ENCODE peak calls at places on chromosomes 5 and 9, in eight cellular contexts. K is A549, P is PC-9, T is heart right ventricle, O is choroid plexus epithelial cell, R is cardiac fibroblast, E is AG09309, B is lower lobe of right lung. U is an unnamed sample.

GRCh38 chr5:116358911-116359418 is 215.7 kb downstream of the SEMA6A start:
- DNase-seq in K (no peak), P (no peak), T (no peak), O (no peak), R (no peak), E (no peak), B (no peak), U (peak)

GRCh38 chr5:151686673-151687378 is at the start of gene SPARC:
- DNase-seq in K (no peak), P (no peak), T (peak), O (peak), R (peak), E (peak), B (peak), U (no peak)

GRCh38 chr9:23015557-23015956 is 568.9 kb downstream of the DMRTA1 start:
- DNase-seq in K (no peak), P (no peak), T (no peak), O (no peak), R (no peak), E (no peak), B (no peak), U (no peak)

GRCh38 chr5:18281947-18282557 is 647.8 kb downstream of the TAF11L14 start:
- DNase-seq in K (peak), P (no peak), T (no peak), O (peak), R (peak), E (peak), B (no peak), U (no peak)

GRCh38 chr5:138650196-138650595 is 75.0 kb upstream of the HSPA9 start:
- DNase-seq in K (no peak), P (no peak), T (no peak), O (no peak), R (no peak), E (no peak), B (no peak), U (no peak)

GRCh38 chr5:38780950-38781349 is 64.9 kb upstream of the OSMR start:
- DNase-seq in K (peak), P (no peak), T (peak), O (peak), R (peak), E (no peak), B (no peak), U (no peak)

GRCh38 chr9:27539479-27540441 is 10.1 kb upstream of the MOB3B start:
- DNase-seq in K (peak), P (peak), T (no peak), O (peak), R (peak), E (no peak), B (no peak), U (no peak)

GRCh38 chr5:157273131-157273556 is 7.2 kb downstream of the CYFIP2 start:
- DNase-seq in K (no peak), P (no peak), T (no peak), O (no peak), R (no peak), E (no peak), B (no peak), U (peak)

GRCh38 chr5:400282-401215 is 42.4 kb upstream of the EXOC3 start:
- DNase-seq in K (no peak), P (no peak), T (no peak), O (no peak), R (no peak), E (peak), B (no peak), U (no peak)

DNA sequence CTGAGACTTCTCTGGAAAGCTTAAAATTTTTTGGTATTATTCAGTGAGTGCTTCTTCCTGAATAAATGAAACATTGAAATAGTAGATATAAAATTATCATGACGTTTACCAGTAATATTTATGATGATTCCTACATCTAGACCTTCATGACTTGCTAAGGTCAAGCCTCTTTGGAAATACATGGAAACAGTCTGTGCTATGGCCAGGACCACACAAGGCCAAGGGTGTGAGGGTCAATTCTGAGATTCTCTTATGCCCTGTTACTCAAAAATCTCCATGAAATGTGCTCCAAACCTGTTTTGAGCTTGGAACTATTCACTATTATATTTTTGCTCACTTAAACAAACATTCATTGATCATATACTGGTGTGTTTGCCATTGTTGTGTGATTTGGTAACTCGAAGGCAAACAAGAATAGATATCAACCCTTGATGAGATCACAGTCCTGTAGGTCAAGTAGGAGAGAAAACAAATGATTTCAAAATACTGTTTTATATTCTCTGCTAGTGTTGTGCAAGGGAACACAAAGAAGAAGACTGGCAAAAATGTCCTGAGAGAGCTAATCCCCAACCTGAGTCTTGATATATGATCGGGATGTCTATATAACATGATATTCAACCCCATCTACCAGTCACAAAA is 1254.9 kb upstream of the DMAC1 start:
- DNase-seq in K (no peak), P (no peak), T (no peak), O (no peak), R (no peak), E (no peak), B (no peak), U (no peak)
- TF ChIP-seq CTCF in K (no peak), P (no peak), T (no peak), O (no peak), R (no peak), E (no peak), B (no peak), U (no peak)

DNA sequence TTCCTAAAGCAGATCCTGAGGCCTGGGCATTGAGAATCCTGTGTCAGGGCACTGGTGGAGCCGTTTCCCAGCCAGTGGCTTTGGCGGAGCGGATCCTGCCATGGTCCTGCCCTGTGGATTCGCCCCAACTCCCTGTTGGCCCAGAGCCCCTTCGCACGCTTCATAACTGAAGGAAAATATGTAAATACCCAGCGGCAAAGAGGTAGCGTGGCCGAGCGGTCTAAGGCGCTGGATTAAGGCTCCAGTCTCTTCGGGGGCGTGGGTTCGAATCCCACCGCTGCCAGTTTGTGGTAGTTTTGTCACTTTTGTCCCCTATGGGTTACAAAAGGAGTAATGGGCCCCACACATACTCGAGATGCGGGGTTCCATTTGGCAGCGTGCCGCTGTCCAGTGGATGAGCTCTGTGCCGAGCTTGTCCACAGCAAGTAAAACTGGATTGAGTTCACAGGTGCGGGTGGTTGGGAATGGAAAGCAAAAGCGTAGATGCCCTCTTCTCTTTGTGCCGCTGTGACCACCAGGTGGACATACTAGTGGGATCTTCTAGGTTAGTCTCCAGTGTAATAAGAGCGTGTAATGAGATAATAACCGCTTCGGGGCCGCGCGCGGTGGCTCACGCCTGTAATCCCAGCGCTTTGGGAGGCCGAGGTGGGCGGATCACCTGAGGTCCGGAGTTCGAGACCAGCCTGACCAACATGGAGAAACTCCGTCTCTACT is 17.3 kb downstream of the TRIM7 start:
- DNase-seq in K (peak), P (peak), T (peak), O (peak), R (peak), E (no peak), B (peak), U (no peak)
- H3K4me3 ChIP-seq in K (peak), P (peak), T (peak), O (peak), R (peak), E (peak), B (peak), U (peak)

DNA sequence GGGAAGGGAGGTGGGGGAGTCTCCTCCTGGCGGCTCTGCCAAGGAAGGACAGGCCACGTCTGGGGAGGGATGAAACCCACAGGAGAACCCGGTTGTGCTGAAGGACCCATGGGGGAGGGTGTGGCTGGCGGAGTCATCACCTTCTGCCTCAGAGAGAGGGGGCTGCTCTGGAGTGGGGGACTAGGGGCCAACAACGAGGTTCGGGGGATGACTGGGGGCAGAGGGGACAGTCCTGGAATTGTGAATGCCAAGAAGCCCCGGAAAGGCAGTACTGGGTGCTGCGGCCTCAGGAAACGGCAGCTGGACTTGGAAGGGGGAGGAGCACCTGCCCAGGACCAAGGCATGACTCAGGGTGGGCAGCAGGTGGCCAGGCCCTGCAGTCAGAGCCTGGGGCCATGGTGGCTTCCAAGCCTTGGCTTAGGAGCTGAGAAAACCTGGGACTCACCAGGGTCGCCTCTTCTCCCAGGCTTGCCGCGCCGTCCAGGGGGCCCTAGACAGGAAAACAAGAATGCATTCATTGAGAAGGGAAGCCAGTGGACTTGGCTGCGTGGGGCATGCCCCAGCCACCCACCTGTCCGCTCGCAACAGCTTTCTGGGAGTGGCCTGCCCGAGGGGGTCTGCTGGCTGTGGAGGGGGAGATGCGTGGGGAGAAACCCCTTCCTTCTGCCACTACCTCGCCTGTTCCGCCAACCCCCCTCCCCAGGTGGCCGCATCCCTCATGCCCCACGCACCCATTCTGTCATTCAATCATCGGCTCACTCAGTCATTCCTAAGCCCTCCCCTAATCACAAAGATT is 74.0 kb upstream of the PHYKPL start:
- DNase-seq in K (no peak), P (no peak), T (no peak), O (no peak), R (no peak), E (no peak), B (peak), U (no peak)
- TF ChIP-seq CTCF in K (no peak), P (no peak), T (no peak), O (no peak), R (no peak), E (no peak), B (no peak), U (no peak)

GRCh38 chr5:159969966-159970365 is 39.0 kb upstream of the TTC1 start:
- DNase-seq in K (no peak), P (no peak), T (no peak), O (no peak), R (no peak), E (no peak), B (no peak), U (no peak)

GRCh38 chr5:159971514-159971913 is 37.4 kb upstream of the TTC1 start:
- DNase-seq in K (no peak), P (no peak), T (no peak), O (no peak), R (no peak), E (no peak), B (no peak), U (no peak)

GRCh38 chr5:159971038-159971437 is 37.9 kb upstream of the TTC1 start:
- DNase-seq in K (no peak), P (peak), T (no peak), O (peak), R (peak), E (no peak), B (no peak), U (no peak)

GRCh38 chr5:159972538-159973362 is 36.2 kb upstream of the TTC1 start:
- DNase-seq in K (no peak), P (no peak), T (no peak), O (no peak), R (no peak), E (no peak), B (no peak), U (no peak)

DNA sequence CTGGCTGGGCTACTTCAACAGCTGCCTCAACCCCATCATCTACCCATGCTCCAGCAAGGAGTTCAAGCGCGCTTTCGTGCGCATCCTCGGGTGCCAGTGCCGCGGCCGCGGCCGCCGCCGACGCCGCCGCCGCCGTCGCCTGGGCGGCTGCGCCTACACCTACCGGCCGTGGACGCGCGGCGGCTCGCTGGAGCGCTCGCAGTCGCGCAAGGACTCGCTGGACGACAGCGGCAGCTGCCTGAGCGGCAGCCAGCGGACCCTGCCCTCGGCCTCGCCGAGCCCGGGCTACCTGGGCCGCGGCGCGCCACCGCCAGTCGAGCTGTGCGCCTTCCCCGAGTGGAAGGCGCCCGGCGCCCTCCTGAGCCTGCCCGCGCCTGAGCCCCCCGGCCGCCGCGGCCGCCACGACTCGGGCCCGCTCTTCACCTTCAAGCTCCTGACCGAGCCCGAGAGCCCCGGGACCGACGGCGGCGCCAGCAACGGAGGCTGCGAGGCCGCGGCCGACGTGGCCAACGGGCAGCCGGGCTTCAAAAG is 36.9 kb upstream of the TTC1 start:
- DNase-seq in K (no peak), P (no peak), T (no peak), O (peak), R (peak), E (no peak), B (no peak), U (no peak)
- H3K4me3 ChIP-seq in K (no peak), P (no peak), T (peak), O (peak), R (no peak), E (no peak), B (peak), U (no peak)